ENCODE peak calls at places on chromosomes 13 and 19, in six cellular contexts. G is naive thymus-derived CD8-positive, alpha-beta T cell; T is foreskin fibroblast; L is hypothalamus; R is nephron progenitor cell; J is tibial artery. H is an unnamed sample.

GRCh38 chr19:50422397-50423278 is 3.9 kb downstream of the SPIB start:
- DNase-seq in G (no peak), T (no peak), L (no peak), R (no peak), J (no peak), H (no peak)

GRCh38 chr13:33945477-33945876 is 127.5 kb downstream of the RFC3 start:
- DNase-seq in G (no peak), T (no peak), L (no peak), R (no peak), J (no peak), H (no peak)

GRCh38 chr19:19566306-19566705 is 28.2 kb downstream of the CILP2 start:
- DNase-seq in G (no peak), T (no peak), L (no peak), R (no peak), J (no peak), H (no peak)

GRCh38 chr19:16849168-16849567 is 20.0 kb downstream of the SIN3B start:
- DNase-seq in G (no peak), T (peak), L (no peak), R (no peak), J (no peak), H (no peak)

GRCh38 chr13:19981685-19982238 is 23.2 kb downstream of the ZMYM2 start:
- DNase-seq in G (no peak), T (no peak), L (no peak), R (no peak), J (no peak), H (no peak)

GRCh38 chr19:3053780-3054179 is 8.5 kb downstream of the TLE5 start:
- DNase-seq in G (no peak), T (no peak), L (no peak), R (no peak), J (no peak), H (no peak)

GRCh38 chr19:16445238-16446107 is 26.3 kb downstream of the EPS15L1 start:
- DNase-seq in G (no peak), T (peak), L (no peak), R (no peak), J (no peak), H (no peak)

GRCh38 chr19:7888145-7888825 is at the start of gene LRRC8E:
- DNase-seq in G (no peak), T (peak), L (no peak), R (peak), J (no peak), H (no peak)

GRCh38 chr13:107553838-107554237 is 661.5 kb downstream of the LIG4 start:
- DNase-seq in G (no peak), T (no peak), L (no peak), R (no peak), J (no peak), H (no peak)

GRCh38 chr19:13888281-13888680 is 11.3 kb downstream of the NANOS3 start:
- DNase-seq in G (no peak), T (no peak), L (no peak), R (no peak), J (no peak), H (no peak)

GRCh38 chr13:26310003-26310402 is 56.1 kb downstream of the CDK8 start:
- DNase-seq in G (no peak), T (no peak), L (no peak), R (no peak), J (no peak), H (no peak)

GRCh38 chr13:106752584-106753202 is 184.8 kb upstream of the ARGLU1 start:
- DNase-seq in G (no peak), T (no peak), L (no peak), R (no peak), J (no peak), H (no peak)

GRCh38 chr19:3184847-3185481 is 766 bp upstream of the NCLN start:
- DNase-seq in G (no peak), T (peak), L (peak), R (peak), J (no peak), H (peak)

GRCh38 chr13:100356889-100357288 is 231.7 kb downstream of the GGACT start:
- DNase-seq in G (no peak), T (no peak), L (no peak), R (no peak), J (no peak), H (no peak)

GRCh38 chr13:106034201-106034600 is 501.3 kb downstream of the EFNB2 start:
- DNase-seq in G (no peak), T (no peak), L (no peak), R (no peak), J (no peak), H (no peak)

GRCh38 chr19:40689339-40690049 is 957 bp downstream of the NUMBL start:
- DNase-seq in G (peak), T (no peak), L (no peak), R (peak), J (peak), H (no peak)

GRCh38 chr19:45477713-45478453 is 10.1 kb downstream of the FOSB start:
- DNase-seq in G (no peak), T (no peak), L (no peak), R (no peak), J (no peak), H (no peak)

GRCh38 chr13:110244096-110244830 is 62.7 kb downstream of the COL4A1 start:
- DNase-seq in G (no peak), T (peak), L (no peak), R (no peak), J (peak), H (no peak)

GRCh38 chr13:46782066-46782465 is 14.9 kb downstream of the ESD start:
- DNase-seq in G (no peak), T (no peak), L (no peak), R (no peak), J (no peak), H (no peak)

GRCh38 chr19:19134687-19135158 is 3.6 kb downstream of the TMEM161A start:
- DNase-seq in G (peak), T (no peak), L (no peak), R (peak), J (no peak), H (no peak)

GRCh38 chr13:99308481-99309087 is 1.4 kb upstream of the GPR183 start:
- DNase-seq in G (no peak), T (peak), L (no peak), R (no peak), J (no peak), H (no peak)

GRCh38 chr19:3575260-3575741 is 2.6 kb downstream of the HMG20B start:
- DNase-seq in G (no peak), T (no peak), L (no peak), R (peak), J (no peak), H (no peak)

GRCh38 chr13:106349080-106349841 is 186.2 kb downstream of the EFNB2 start:
- DNase-seq in G (no peak), T (no peak), L (no peak), R (peak), J (no peak), H (no peak)

GRCh38 chr13:75836441-75836840 is 200.3 kb downstream of the LMO7 start:
- DNase-seq in G (no peak), T (no peak), L (no peak), R (no peak), J (no peak), H (no peak)

GRCh38 chr19:49151339-49152217 is 3.6 kb downstream of the HRC start:
- DNase-seq in G (no peak), T (peak), L (no peak), R (peak), J (peak), H (no peak)

GRCh38 chr19:11295665-11296245 is at the start of gene TSPAN16:
- DNase-seq in G (no peak), T (no peak), L (no peak), R (no peak), J (no peak), H (no peak)

GRCh38 chr13:70408865-70409264 is 300.6 kb upstream of the KLHL1 start:
- DNase-seq in G (no peak), T (no peak), L (no peak), R (no peak), J (no peak), H (no peak)

GRCh38 chr13:57582032-57582431 is 49.5 kb upstream of the PCDH17 start:
- DNase-seq in G (no peak), T (no peak), L (no peak), R (no peak), J (no peak), H (no peak)

GRCh38 chr19:18287836-18288772 is 6.7 kb upstream of the JUND start:
- DNase-seq in G (no peak), T (no peak), L (no peak), R (peak), J (no peak), H (no peak)

GRCh38 chr19:40530091-40530901 is 46.4 kb upstream of the SHKBP1 start:
- DNase-seq in G (peak), T (no peak), L (no peak), R (peak), J (no peak), H (peak)

GRCh38 chr13:32314271-32314967 is 744 bp downstream of the ZAR1L start:
- DNase-seq in G (no peak), T (no peak), L (no peak), R (no peak), J (peak), H (no peak)

GRCh38 chr13:87172166-87172825 is 498.9 kb upstream of the SLITRK5 start:
- DNase-seq in G (no peak), T (no peak), L (no peak), R (no peak), J (no peak), H (no peak)

GRCh38 chr19:3276341-3276799 is 51.9 kb downstream of the CELF5 start:
- DNase-seq in G (no peak), T (no peak), L (no peak), R (peak), J (no peak), H (peak)

GRCh38 chr19:21483589-21484170 is 21.7 kb upstream of the ZNF429 start:
- DNase-seq in G (peak), T (no peak), L (no peak), R (peak), J (peak), H (peak)